ENCODE peak calls at places on chromosomes 7 and 10, in five cellular contexts. One of them, this sample, is unnamed.

GRCh38 chr7:20647908-20648776 is 32.7 kb downstream of the ABCB5 start:
- DNase-seq in OCI-M1: peak
- DNase-seq in stimulated activated CD4-positive, alpha-beta T cell treated with anti-CD3 and anti-CD28 coated beads, Interleukin-4, amount 100 ng/mL, for 24 hours: no peak
- DNase-seq in GF-D8: no peak
- DNase-seq in LoVo: peak
- DNase-seq in this sample: peak

GRCh38 chr10:21273400-21273968 is 252.0 kb downstream of the SKIDA1 start:
- DNase-seq in OCI-M1: peak
- DNase-seq in GF-D8: no peak
- DNase-seq in stimulated activated CD4-positive, alpha-beta T cell treated with anti-CD3 and anti-CD28 coated beads, Interleukin-4, amount 100 ng/mL, for 24 hours: no peak
- DNase-seq in LoVo: no peak
- DNase-seq in this sample: no peak

GRCh38 chr7:77520261-77520660 is 16.8 kb upstream of the PTPN12 start:
- DNase-seq in OCI-M1: no peak
- DNase-seq in GF-D8: no peak
- DNase-seq in LoVo: no peak
- DNase-seq in stimulated activated CD4-positive, alpha-beta T cell treated with anti-CD3 and anti-CD28 coated beads, Interleukin-4, amount 100 ng/mL, for 24 hours: no peak
- DNase-seq in this sample: no peak

GRCh38 chr10:12097791-12098190 is 29.0 kb downstream of the DHTKD1 start:
- DNase-seq in OCI-M1: no peak
- DNase-seq in stimulated activated CD4-positive, alpha-beta T cell treated with anti-CD3 and anti-CD28 coated beads, Interleukin-4, amount 100 ng/mL, for 24 hours: no peak
- DNase-seq in LoVo: peak
- DNase-seq in GF-D8: no peak
- DNase-seq in this sample: no peak

GRCh38 chr10:24989867-24990266 is 26.1 kb downstream of the ENKUR start:
- DNase-seq in OCI-M1: peak
- DNase-seq in LoVo: no peak
- DNase-seq in GF-D8: no peak
- DNase-seq in stimulated activated CD4-positive, alpha-beta T cell treated with anti-CD3 and anti-CD28 coated beads, Interleukin-4, amount 100 ng/mL, for 24 hours: no peak
- DNase-seq in this sample: no peak

GRCh38 chr10:45673074-45673628 is 579 bp upstream of the ZFAND4 start:
- DNase-seq in OCI-M1: no peak
- DNase-seq in GF-D8: no peak
- DNase-seq in stimulated activated CD4-positive, alpha-beta T cell treated with anti-CD3 and anti-CD28 coated beads, Interleukin-4, amount 100 ng/mL, for 24 hours: no peak
- DNase-seq in LoVo: no peak
- DNase-seq in this sample: no peak

GRCh38 chr7:85765698-85766298 is 578.9 kb upstream of the SEMA3D start:
- DNase-seq in LoVo: peak
- DNase-seq in OCI-M1: no peak
- DNase-seq in stimulated activated CD4-positive, alpha-beta T cell treated with anti-CD3 and anti-CD28 coated beads, Interleukin-4, amount 100 ng/mL, for 24 hours: no peak
- DNase-seq in GF-D8: no peak
- DNase-seq in this sample: no peak

GRCh38 chr7:65216469-65216868 is 157.2 kb upstream of the ZNF92 start:
- DNase-seq in LoVo: peak
- DNase-seq in OCI-M1: peak
- DNase-seq in stimulated activated CD4-positive, alpha-beta T cell treated with anti-CD3 and anti-CD28 coated beads, Interleukin-4, amount 100 ng/mL, for 24 hours: peak
- DNase-seq in GF-D8: no peak
- DNase-seq in this sample: peak

GRCh38 chr7:155618708-155619633 is 25.5 kb upstream of the RBM33 start:
- DNase-seq in stimulated activated CD4-positive, alpha-beta T cell treated with anti-CD3 and anti-CD28 coated beads, Interleukin-4, amount 100 ng/mL, for 24 hours: no peak
- DNase-seq in GF-D8: no peak
- DNase-seq in LoVo: peak
- DNase-seq in OCI-M1: no peak
- DNase-seq in this sample: no peak

GRCh38 chr10:111598433-111599059 is 521.7 kb downstream of the ADRA2A start:
- DNase-seq in stimulated activated CD4-positive, alpha-beta T cell treated with anti-CD3 and anti-CD28 coated beads, Interleukin-4, amount 100 ng/mL, for 24 hours: peak
- DNase-seq in OCI-M1: peak
- DNase-seq in LoVo: peak
- DNase-seq in GF-D8: peak
- DNase-seq in this sample: peak

GRCh38 chr10:58555170-58555929 is 42.7 kb downstream of the BICC1 start:
- DNase-seq in OCI-M1: no peak
- DNase-seq in GF-D8: no peak
- DNase-seq in LoVo: no peak
- DNase-seq in stimulated activated CD4-positive, alpha-beta T cell treated with anti-CD3 and anti-CD28 coated beads, Interleukin-4, amount 100 ng/mL, for 24 hours: no peak
- DNase-seq in this sample: no peak

GRCh38 chr10:45008524-45009161 is 7.9 kb downstream of the ZNF22 start:
- DNase-seq in stimulated activated CD4-positive, alpha-beta T cell treated with anti-CD3 and anti-CD28 coated beads, Interleukin-4, amount 100 ng/mL, for 24 hours: peak
- DNase-seq in GF-D8: peak
- DNase-seq in OCI-M1: peak
- DNase-seq in LoVo: peak
- DNase-seq in this sample: peak

GRCh38 chr7:4531236-4531635 is 150.9 kb upstream of the FOXK1 start:
- DNase-seq in OCI-M1: no peak
- DNase-seq in LoVo: no peak
- DNase-seq in stimulated activated CD4-positive, alpha-beta T cell treated with anti-CD3 and anti-CD28 coated beads, Interleukin-4, amount 100 ng/mL, for 24 hours: no peak
- DNase-seq in GF-D8: no peak
- DNase-seq in this sample: no peak

GRCh38 chr7:84939442-84939841 is 247.4 kb downstream of the SEMA3D start:
- DNase-seq in OCI-M1: no peak
- DNase-seq in GF-D8: no peak
- DNase-seq in LoVo: no peak
- DNase-seq in stimulated activated CD4-positive, alpha-beta T cell treated with anti-CD3 and anti-CD28 coated beads, Interleukin-4, amount 100 ng/mL, for 24 hours: no peak
- DNase-seq in this sample: no peak

GRCh38 chr7:41280491-41280890 is 422.4 kb downstream of the INHBA start:
- DNase-seq in LoVo: no peak
- DNase-seq in OCI-M1: no peak
- DNase-seq in GF-D8: no peak
- DNase-seq in stimulated activated CD4-positive, alpha-beta T cell treated with anti-CD3 and anti-CD28 coated beads, Interleukin-4, amount 100 ng/mL, for 24 hours: no peak
- DNase-seq in this sample: no peak

GRCh38 chr10:12207114-12207513 is 11.1 kb downstream of the CDC123 start:
- DNase-seq in GF-D8: no peak
- DNase-seq in LoVo: no peak
- DNase-seq in stimulated activated CD4-positive, alpha-beta T cell treated with anti-CD3 and anti-CD28 coated beads, Interleukin-4, amount 100 ng/mL, for 24 hours: no peak
- DNase-seq in OCI-M1: no peak
- DNase-seq in this sample: no peak

GRCh38 chr7:107388604-107389003 is 81.3 kb upstream of the GPR22 start:
- DNase-seq in GF-D8: no peak
- DNase-seq in LoVo: no peak
- DNase-seq in stimulated activated CD4-positive, alpha-beta T cell treated with anti-CD3 and anti-CD28 coated beads, Interleukin-4, amount 100 ng/mL, for 24 hours: no peak
- DNase-seq in OCI-M1: no peak
- DNase-seq in this sample: no peak

GRCh38 chr10:57809961-57810360 is 457.7 kb downstream of the IPMK start:
- DNase-seq in stimulated activated CD4-positive, alpha-beta T cell treated with anti-CD3 and anti-CD28 coated beads, Interleukin-4, amount 100 ng/mL, for 24 hours: no peak
- DNase-seq in GF-D8: no peak
- DNase-seq in LoVo: no peak
- DNase-seq in OCI-M1: no peak
- DNase-seq in this sample: peak

GRCh38 chr7:95596183-95597135 is at the start of gene PDK4:
- DNase-seq in GF-D8: no peak
- DNase-seq in OCI-M1: peak
- DNase-seq in stimulated activated CD4-positive, alpha-beta T cell treated with anti-CD3 and anti-CD28 coated beads, Interleukin-4, amount 100 ng/mL, for 24 hours: no peak
- DNase-seq in LoVo: peak
- DNase-seq in this sample: no peak

GRCh38 chr7:98282727-98283126 is 1.2 kb downstream of the BRI3 start:
- DNase-seq in OCI-M1: no peak
- DNase-seq in LoVo: no peak
- DNase-seq in stimulated activated CD4-positive, alpha-beta T cell treated with anti-CD3 and anti-CD28 coated beads, Interleukin-4, amount 100 ng/mL, for 24 hours: no peak
- DNase-seq in GF-D8: no peak
- DNase-seq in this sample: no peak

GRCh38 chr7:139993169-139993568 is 69.6 kb downstream of the PARP12 start:
- DNase-seq in GF-D8: no peak
- DNase-seq in stimulated activated CD4-positive, alpha-beta T cell treated with anti-CD3 and anti-CD28 coated beads, Interleukin-4, amount 100 ng/mL, for 24 hours: no peak
- DNase-seq in OCI-M1: no peak
- DNase-seq in LoVo: no peak
- DNase-seq in this sample: no peak

GRCh38 chr7:919924-920341 is 34.5 kb downstream of the ADAP1 start:
- DNase-seq in stimulated activated CD4-positive, alpha-beta T cell treated with anti-CD3 and anti-CD28 coated beads, Interleukin-4, amount 100 ng/mL, for 24 hours: no peak
- DNase-seq in GF-D8: no peak
- DNase-seq in LoVo: no peak
- DNase-seq in OCI-M1: no peak
- DNase-seq in this sample: no peak

GRCh38 chr10:49187950-49188761 is at the start of gene TMEM273:
- DNase-seq in GF-D8: peak
- DNase-seq in OCI-M1: peak
- DNase-seq in stimulated activated CD4-positive, alpha-beta T cell treated with anti-CD3 and anti-CD28 coated beads, Interleukin-4, amount 100 ng/mL, for 24 hours: peak
- DNase-seq in LoVo: no peak
- DNase-seq in this sample: no peak

GRCh38 chr7:67937717-67938191 is 941.1 kb downstream of the TYW1 start:
- DNase-seq in LoVo: peak
- DNase-seq in OCI-M1: no peak
- DNase-seq in GF-D8: no peak
- DNase-seq in stimulated activated CD4-positive, alpha-beta T cell treated with anti-CD3 and anti-CD28 coated beads, Interleukin-4, amount 100 ng/mL, for 24 hours: no peak
- DNase-seq in this sample: no peak

GRCh38 chr10:52551036-52551435 is 221.5 kb downstream of the MBL2 start:
- DNase-seq in LoVo: no peak
- DNase-seq in stimulated activated CD4-positive, alpha-beta T cell treated with anti-CD3 and anti-CD28 coated beads, Interleukin-4, amount 100 ng/mL, for 24 hours: no peak
- DNase-seq in OCI-M1: no peak
- DNase-seq in GF-D8: no peak
- DNase-seq in this sample: no peak

GRCh38 chr10:115948415-115948814 is 324.6 kb downstream of the GFRA1 start:
- DNase-seq in GF-D8: no peak
- DNase-seq in stimulated activated CD4-positive, alpha-beta T cell treated with anti-CD3 and anti-CD28 coated beads, Interleukin-4, amount 100 ng/mL, for 24 hours: no peak
- DNase-seq in OCI-M1: peak
- DNase-seq in LoVo: no peak
- DNase-seq in this sample: no peak

GRCh38 chr10:50653142-50653541 is 29.4 kb upstream of the SGMS1 start:
- DNase-seq in OCI-M1: peak
- DNase-seq in GF-D8: no peak
- DNase-seq in stimulated activated CD4-positive, alpha-beta T cell treated with anti-CD3 and anti-CD28 coated beads, Interleukin-4, amount 100 ng/mL, for 24 hours: no peak
- DNase-seq in LoVo: no peak
- DNase-seq in this sample: peak

GRCh38 chr7:2037805-2038635 is 194.7 kb downstream of the MAD1L1 start:
- DNase-seq in GF-D8: no peak
- DNase-seq in stimulated activated CD4-positive, alpha-beta T cell treated with anti-CD3 and anti-CD28 coated beads, Interleukin-4, amount 100 ng/mL, for 24 hours: no peak
- DNase-seq in OCI-M1: peak
- DNase-seq in LoVo: no peak
- DNase-seq in this sample: no peak

GRCh38 chr10:99565166-99565565 is 32.4 kb downstream of the NKX2-3 start:
- DNase-seq in LoVo: no peak
- DNase-seq in OCI-M1: no peak
- DNase-seq in GF-D8: no peak
- DNase-seq in stimulated activated CD4-positive, alpha-beta T cell treated with anti-CD3 and anti-CD28 coated beads, Interleukin-4, amount 100 ng/mL, for 24 hours: no peak
- DNase-seq in this sample: no peak

GRCh38 chr7:151228024-151228866 is 1.2 kb upstream of the ABCF2 start:
- DNase-seq in OCI-M1: peak
- DNase-seq in stimulated activated CD4-positive, alpha-beta T cell treated with anti-CD3 and anti-CD28 coated beads, Interleukin-4, amount 100 ng/mL, for 24 hours: no peak
- DNase-seq in GF-D8: no peak
- DNase-seq in LoVo: no peak
- DNase-seq in this sample: no peak

GRCh38 chr7:35035511-35035921 is 1.8 kb downstream of the DPY19L1 start:
- DNase-seq in OCI-M1: peak
- DNase-seq in GF-D8: no peak
- DNase-seq in stimulated activated CD4-positive, alpha-beta T cell treated with anti-CD3 and anti-CD28 coated beads, Interleukin-4, amount 100 ng/mL, for 24 hours: peak
- DNase-seq in LoVo: peak
- DNase-seq in this sample: no peak

GRCh38 chr7:125316451-125316850 is 386.8 kb upstream of the POT1 start:
- DNase-seq in stimulated activated CD4-positive, alpha-beta T cell treated with anti-CD3 and anti-CD28 coated beads, Interleukin-4, amount 100 ng/mL, for 24 hours: no peak
- DNase-seq in GF-D8: no peak
- DNase-seq in OCI-M1: peak
- DNase-seq in LoVo: no peak
- DNase-seq in this sample: peak

GRCh38 chr7:8380130-8380529 is 53.3 kb upstream of the NXPH1 start:
- DNase-seq in stimulated activated CD4-positive, alpha-beta T cell treated with anti-CD3 and anti-CD28 coated beads, Interleukin-4, amount 100 ng/mL, for 24 hours: no peak
- DNase-seq in LoVo: no peak
- DNase-seq in GF-D8: no peak
- DNase-seq in OCI-M1: no peak
- DNase-seq in this sample: no peak

GRCh38 chr7:155327590-155328320 is 30.1 kb downstream of the INSIG1 start:
- DNase-seq in stimulated activated CD4-positive, alpha-beta T cell treated with anti-CD3 and anti-CD28 coated beads, Interleukin-4, amount 100 ng/mL, for 24 hours: no peak
- DNase-seq in GF-D8: no peak
- DNase-seq in OCI-M1: no peak
- DNase-seq in LoVo: no peak
- DNase-seq in this sample: no peak

GRCh38 chr10:31099664-31100063 is 68.0 kb upstream of the ZNF438 start:
- DNase-seq in OCI-M1: no peak
- DNase-seq in LoVo: peak
- DNase-seq in stimulated activated CD4-positive, alpha-beta T cell treated with anti-CD3 and anti-CD28 coated beads, Interleukin-4, amount 100 ng/mL, for 24 hours: peak
- DNase-seq in GF-D8: no peak
- DNase-seq in this sample: no peak

GRCh38 chr10:119537953-119538630 is 4.4 kb downstream of the RGS10 start:
- DNase-seq in stimulated activated CD4-positive, alpha-beta T cell treated with anti-CD3 and anti-CD28 coated beads, Interleukin-4, amount 100 ng/mL, for 24 hours: no peak
- DNase-seq in LoVo: no peak
- DNase-seq in GF-D8: no peak
- DNase-seq in OCI-M1: no peak
- DNase-seq in this sample: no peak

This sample was measured in HAP-1.